ENCODE peak calls at places on chromosome 20, in five cellular contexts. T is bronchial epithelial cell; U is stimulated activated CD4-positive, alpha-beta T cell treated with anti-CD3 and anti-CD28 coated beads, Interleukin-2, amount 100 ng/mL, for 24 hours; C is NCI-H82; Z is NCI-H1930. V is an unnamed sample.

GRCh38 chr20:3616250-3616649 is 46.9 kb downstream of the GFRA4 start:
- DNase-seq in T (no peak), U (no peak), C (no peak), Z (no peak), V (no peak)

GRCh38 chr20:34472246-34472925 is 43.8 kb upstream of the DYNLRB1 start:
- DNase-seq in T (peak), U (no peak), C (peak), Z (no peak), V (no peak)

GRCh38 chr20:4073852-4074741 is 58.7 kb upstream of the RNF24 start:
- DNase-seq in T (no peak), U (no peak), C (no peak), Z (no peak), V (no peak)

GRCh38 chr20:41738584-41739193 is 120.5 kb upstream of the CHD6 start:
- DNase-seq in T (peak), U (peak), C (peak), Z (no peak), V (peak)

GRCh38 chr20:23654722-23655121 is 17.0 kb upstream of the CST3 start:
- DNase-seq in T (no peak), U (no peak), C (no peak), Z (no peak), V (no peak)

GRCh38 chr20:59074456-59074855 is 31.9 kb upstream of the PRELID3B start:
- DNase-seq in T (peak), U (no peak), C (no peak), Z (no peak), V (no peak)

GRCh38 chr20:25270829-25271251 is 23.0 kb downstream of the PYGB start:
- DNase-seq in T (no peak), U (no peak), C (no peak), Z (no peak), V (no peak)

GRCh38 chr20:46954490-46955038 is 59.9 kb downstream of the EYA2 start:
- DNase-seq in T (peak), U (no peak), C (peak), Z (no peak), V (no peak)

GRCh38 chr20:6623989-6624388 is 143.5 kb upstream of the BMP2 start:
- DNase-seq in T (no peak), U (no peak), C (no peak), Z (no peak), V (no peak)

GRCh38 chr20:43914697-43915208 is at the start of gene TOX2:
- DNase-seq in T (no peak), U (no peak), C (peak), Z (peak), V (no peak)

GRCh38 chr20:64076061-64076997 is 3.0 kb downstream of the RGS19 start:
- DNase-seq in T (no peak), U (no peak), C (no peak), Z (no peak), V (no peak)

GRCh38 chr20:64024141-64024990 is 11.6 kb upstream of the C20orf204 start:
- DNase-seq in T (no peak), U (no peak), C (no peak), Z (no peak), V (no peak)